ENCODE peak calls at places on chromosomes 6 and 20, in six cellular contexts. T is right lobe of liver; W is CD8-positive, alpha-beta memory T cell; A is PC-9; B is OCI-LY7; D is psoas muscle. I is an unnamed sample.

GRCh38 chr6:72858204-72858603 is 236.3 kb downstream of the KCNQ5 start:
- DNase-seq in T (no peak), W (no peak), A (no peak), B (no peak), D (no peak), I (no peak)

GRCh38 chr6:150666071-150666470 is 66.4 kb downstream of the PLEKHG1 start:
- DNase-seq in T (no peak), W (no peak), A (no peak), B (no peak), D (no peak), I (no peak)

GRCh38 chr20:528923-529594 is 14.5 kb downstream of the CSNK2A1 start:
- DNase-seq in T (no peak), W (no peak), A (peak; percentile 49), B (no peak), D (no peak), I (peak; percentile 70)

GRCh38 chr20:46523696-46524328 is 10.5 kb upstream of the ZNF334 start:
- DNase-seq in T (no peak), W (no peak), A (no peak), B (no peak), D (no peak), I (no peak)

GRCh38 chr6:47832386-47833080 is 50.7 kb downstream of the OPN5 start:
- DNase-seq in T (no peak), W (no peak), A (no peak), B (no peak), D (no peak), I (no peak)

GRCh38 chr20:17617212-17617867 is 47.5 kb downstream of the DSTN start:
- DNase-seq in T (peak; percentile 30), W (peak; percentile 36), A (no peak), B (peak; percentile 48), D (no peak), I (peak; percentile 94)

GRCh38 chr20:46831633-46832011 is 63.0 kb upstream of the EYA2 start:
- DNase-seq in T (no peak), W (no peak), A (no peak), B (no peak), D (no peak), I (peak; percentile 21)

GRCh38 chr6:162331911-162332310 is 395.7 kb downstream of the PRKN start:
- DNase-seq in T (no peak), W (no peak), A (no peak), B (no peak), D (no peak), I (no peak)

GRCh38 chr6:160950507-160950906 is 41.1 kb upstream of the MAP3K4 start:
- DNase-seq in T (no peak), W (no peak), A (no peak), B (no peak), D (no peak), I (peak; percentile 90)

GRCh38 chr20:34951252-34951651 is 4.4 kb downstream of the GSS start:
- DNase-seq in T (no peak), W (no peak), A (peak; percentile 75), B (peak; percentile 84), D (no peak), I (no peak)

GRCh38 chr6:7188492-7188891 is 80.7 kb downstream of the RREB1 start:
- DNase-seq in T (no peak), W (no peak), A (no peak), B (peak; percentile 52), D (no peak), I (no peak)

GRCh38 chr20:53055668-53056067 is 83.5 kb downstream of the TSHZ2 start:
- DNase-seq in T (no peak), W (no peak), A (no peak), B (no peak), D (no peak), I (no peak)

GRCh38 chr6:127403636-127404035 is 55.6 kb downstream of the KIAA0408 start:
- DNase-seq in T (no peak), W (no peak), A (no peak), B (no peak), D (no peak), I (no peak)

GRCh38 chr6:13045676-13046075 is 282.7 kb downstream of the TBC1D7 start:
- DNase-seq in T (no peak), W (no peak), A (no peak), B (no peak), D (no peak), I (no peak)

GRCh38 chr6:13044390-13044789 is 283.9 kb downstream of the TBC1D7 start:
- DNase-seq in T (no peak), W (no peak), A (peak; percentile 87), B (peak; percentile 5), D (no peak), I (no peak)

GRCh38 chr6:13046084-13046483 is 282.3 kb downstream of the TBC1D7 start:
- DNase-seq in T (no peak), W (no peak), A (no peak), B (no peak), D (no peak), I (no peak)

GRCh38 chr6:13048113-13048512 is 280.2 kb downstream of the TBC1D7 start:
- DNase-seq in T (no peak), W (no peak), A (no peak), B (no peak), D (no peak), I (no peak)

GRCh38 chr6:13044896-13045295 is 283.4 kb downstream of the TBC1D7 start:
- DNase-seq in T (no peak), W (no peak), A (no peak), B (no peak), D (no peak), I (no peak)
- H3K27ac ChIP-seq in T (no peak overlapping the region), W (no peak overlapping the region), A (peak overlapping the region; percentile 33), B (no peak overlapping the region), D (no peak overlapping the region), I (no peak overlapping the region)

DNA sequence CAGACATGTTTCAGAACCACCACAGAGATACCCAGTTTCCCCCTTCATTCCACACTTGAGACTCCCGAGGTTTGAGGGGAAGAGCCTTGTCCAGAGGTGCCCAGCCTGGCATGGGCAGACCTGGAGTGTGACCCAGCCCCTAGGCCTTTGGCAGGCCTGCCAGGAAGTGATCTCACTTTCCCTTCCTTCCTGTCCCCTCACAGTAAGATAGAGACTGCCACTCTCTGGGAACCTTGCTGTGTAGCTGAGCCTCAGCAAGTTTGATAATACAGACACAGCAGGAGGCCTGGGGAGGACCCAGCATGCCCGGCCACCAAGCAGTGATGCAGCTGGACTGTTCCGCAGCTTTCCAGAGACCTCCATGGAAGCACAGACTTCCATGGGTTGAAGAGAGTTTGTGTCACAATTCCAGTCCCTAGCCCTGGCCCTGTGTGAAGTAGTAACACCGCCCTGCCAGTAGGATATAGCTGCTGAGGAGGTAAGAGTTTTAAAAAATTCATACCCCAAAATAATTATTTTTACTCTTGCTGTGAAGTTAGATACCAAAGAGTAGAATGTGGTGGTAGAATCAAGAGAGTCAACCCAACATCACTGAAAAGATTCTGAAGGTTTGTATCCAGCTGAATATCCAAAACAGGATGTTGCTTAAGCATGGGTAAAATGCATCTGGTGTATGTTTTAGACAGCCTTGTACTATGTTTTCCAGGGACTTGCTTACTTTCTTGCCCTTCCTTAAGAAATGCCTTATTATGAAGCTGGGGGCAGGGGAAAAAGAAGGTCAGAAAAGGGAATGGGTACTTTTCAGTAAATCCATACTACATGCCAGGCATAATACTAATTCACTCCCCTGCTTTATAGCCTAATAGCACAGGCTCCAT is 16.3 kb downstream of the PKIG start:
- DNase-seq in T (no peak), W (no peak), A (no peak), B (peak; percentile 40), D (peak; percentile 44), I (peak; percentile 66)
- H3K4me3 ChIP-seq in T (no peak overlapping the region), W (no peak overlapping the region), A (no peak overlapping the region), B (peak overlapping the region; percentile 4), D (peak overlapping the region; percentile 33), I (no peak overlapping the region)

DNA sequence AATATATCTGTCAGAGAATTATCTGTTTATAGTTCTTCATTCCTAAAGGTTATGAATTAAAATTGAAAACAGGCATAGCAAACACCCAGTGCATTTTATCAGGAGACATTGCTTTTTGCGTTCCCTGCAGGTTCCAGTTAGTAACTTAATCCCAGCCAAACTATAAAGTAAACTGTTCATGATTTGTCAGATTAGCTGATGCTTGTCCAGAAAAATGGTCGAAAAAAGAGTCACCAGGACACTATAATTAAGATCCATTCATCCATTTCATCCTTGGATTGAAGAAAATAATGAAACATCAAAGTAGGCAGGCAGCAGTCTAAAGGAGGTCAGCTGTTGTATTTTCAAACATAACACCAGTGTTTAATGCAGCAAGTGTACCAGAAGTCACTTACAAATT is 75.9 kb downstream of the EPHA7 start:
- DNase-seq in T (no peak), W (no peak), A (no peak), B (no peak), D (no peak), I (no peak)
- H3K27ac ChIP-seq in T (no peak overlapping the region), W (no peak overlapping the region), A (no peak overlapping the region), B (no peak overlapping the region), D (no peak overlapping the region), I (no peak overlapping the region)

DNA sequence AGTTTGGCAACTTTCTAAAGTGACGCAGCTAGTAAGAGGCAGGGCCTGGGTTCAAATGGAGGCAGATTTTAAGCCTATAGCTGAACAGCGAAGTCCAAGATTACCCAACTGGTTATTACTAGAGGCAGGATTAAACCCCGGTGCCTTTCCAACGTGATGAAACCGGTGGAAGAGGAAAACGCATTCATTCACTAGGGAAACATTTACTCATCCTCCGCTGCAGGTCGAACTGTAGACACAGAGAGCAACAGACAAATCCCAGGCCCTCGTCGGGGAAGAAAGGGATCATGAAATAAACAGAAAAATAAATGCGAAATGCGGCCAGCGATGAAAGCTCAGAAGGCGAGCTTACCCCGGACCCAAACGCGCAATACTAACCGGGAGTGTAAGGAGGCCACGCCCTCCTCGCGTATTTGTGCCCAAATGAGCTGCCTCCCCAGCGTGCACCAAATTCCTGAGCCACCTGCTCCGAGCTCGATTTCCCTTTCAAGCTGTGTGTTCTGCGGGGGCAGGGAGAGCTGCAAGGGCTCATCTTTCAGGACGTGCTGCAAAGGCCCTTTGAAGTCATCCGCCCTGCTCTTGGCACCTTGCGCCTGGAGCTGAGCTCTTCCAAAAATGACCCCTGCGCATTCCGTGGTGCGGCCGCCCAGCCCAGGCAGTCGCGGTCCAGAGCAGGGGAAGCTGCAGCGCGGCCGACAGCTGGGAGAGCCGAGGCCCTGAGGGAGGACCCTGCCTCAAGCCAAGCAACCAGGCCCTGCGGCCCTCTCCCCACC is 46.9 kb downstream of the PDYN start:
- DNase-seq in T (no peak), W (no peak), A (no peak), B (no peak), D (peak; percentile 84), I (no peak)
- H3K4me3 ChIP-seq in T (no peak overlapping the region), W (no peak overlapping the region), A (no peak overlapping the region), B (no peak overlapping the region), D (peak overlapping the region; percentile 49), I (peak overlapping the region; percentile 51)

GRCh38 chr20:57283867-57284266 is 17.4 kb upstream of the BMP7 start:
- DNase-seq in T (no peak), W (no peak), A (no peak), B (no peak), D (no peak), I (no peak)
- H3K27ac ChIP-seq in T (no peak overlapping the region), W (no peak overlapping the region), A (no peak overlapping the region), B (peak overlapping the region; percentile 87), D (no peak overlapping the region), I (no peak overlapping the region)

DNA sequence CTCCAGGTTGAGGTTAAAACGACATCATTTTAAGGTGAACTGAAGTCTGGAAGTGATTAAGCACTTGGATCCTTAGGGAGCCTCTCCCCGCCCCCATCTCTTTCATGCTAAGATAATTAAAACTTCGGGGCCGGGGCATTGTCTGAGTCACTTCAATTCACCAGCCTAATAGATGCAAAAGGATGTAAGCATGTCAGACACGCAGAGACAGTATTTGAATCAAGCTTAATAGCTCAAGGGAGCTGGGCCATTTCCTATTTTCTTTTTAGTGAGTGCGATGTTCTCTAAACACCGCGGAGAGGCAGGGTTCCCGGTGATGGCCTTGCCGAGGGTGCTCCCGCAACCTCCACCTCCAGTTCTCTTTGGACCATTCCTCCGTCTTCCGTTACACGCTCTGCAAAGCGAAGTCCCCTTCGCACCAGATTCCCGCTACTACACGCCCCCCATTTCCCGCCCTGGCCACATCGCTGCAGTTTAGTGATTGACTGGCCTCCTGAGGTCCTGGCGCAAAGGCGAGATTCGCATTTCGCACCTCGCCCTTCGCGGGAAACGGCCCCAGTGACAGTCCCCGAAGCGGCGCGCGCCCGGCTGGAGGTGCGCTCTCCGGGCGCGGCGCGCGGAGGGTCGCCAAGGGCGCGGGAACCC is 516 bp upstream of the IRF4 start:
- DNase-seq in T (no peak), W (peak; percentile 26), A (no peak), B (peak; percentile 82), D (no peak), I (peak; percentile 91)
- H3K4me3 ChIP-seq in T (peak overlapping the region; percentile 50), W (peak overlapping the region; percentile 65), A (no peak overlapping the region), B (peak overlapping the region; percentile 98), D (peak overlapping the region; percentile 57), I (peak overlapping the region; percentile 25)

I was measured in osteoblast.